ENCODE peak calls at places on chromosomes 12 and 14, in seven cellular contexts. W, H, B, P, L, Z and S are unnamed samples.

GRCh38 chr14:102930138-102930752 is 7.8 kb downstream of the AMN start:
- DNase-seq in W (no peak), H (peak), B (no peak), P (peak), L (no peak), Z (no peak), S (no peak)

GRCh38 chr14:22972313-22972930 is 9.9 kb downstream of the AJUBA start:
- DNase-seq in W (no peak), H (no peak), B (no peak), P (no peak), L (no peak), Z (no peak), S (no peak)

GRCh38 chr12:12671850-12672660 is 23.9 kb downstream of the GPR19 start:
- DNase-seq in W (peak), H (no peak), B (peak), P (peak), L (no peak), Z (peak), S (no peak)

GRCh38 chr14:102472815-102473158 is 36.8 kb downstream of the ANKRD9 start:
- DNase-seq in W (no peak), H (no peak), B (no peak), P (no peak), L (no peak), Z (no peak), S (no peak)

GRCh38 chr14:79483472-79483871 is 727.8 kb downstream of the DIO2 start:
- DNase-seq in W (peak), H (no peak), B (peak), P (peak), L (no peak), Z (no peak), S (no peak)

GRCh38 chr12:93902736-93903562 is 225.8 kb downstream of the CRADD start:
- DNase-seq in W (no peak), H (no peak), B (no peak), P (no peak), L (no peak), Z (peak), S (no peak)

GRCh38 chr12:12436831-12437345 is 80.0 kb downstream of the BORCS5 start:
- DNase-seq in W (no peak), H (no peak), B (no peak), P (no peak), L (no peak), Z (peak), S (no peak)

GRCh38 chr14:64303471-64303917 is 9.3 kb upstream of the ESR2 start:
- DNase-seq in W (peak), H (peak), B (peak), P (peak), L (peak), Z (peak), S (peak)

GRCh38 chr12:30515351-30515750 is 180.3 kb downstream of the IPO8 start:
- DNase-seq in W (peak), H (no peak), B (no peak), P (peak), L (no peak), Z (no peak), S (peak)

GRCh38 chr14:85702191-85702590 is 172.2 kb downstream of the FLRT2 start:
- DNase-seq in W (no peak), H (no peak), B (no peak), P (no peak), L (no peak), Z (no peak), S (no peak)

GRCh38 chr12:113456761-113457160 is 14.9 kb downstream of the LHX5 start:
- DNase-seq in W (no peak), H (no peak), B (no peak), P (no peak), L (no peak), Z (no peak), S (no peak)

GRCh38 chr14:51652168-51653095 is 722 bp downstream of the FRMD6 start:
- DNase-seq in W (no peak), H (peak), B (no peak), P (peak), L (peak), Z (no peak), S (peak)

GRCh38 chr12:113299619-113300237 is 35.2 kb downstream of the SLC8B1 start:
- DNase-seq in W (peak), H (peak), B (peak), P (peak), L (no peak), Z (peak), S (no peak)

GRCh38 chr14:20934148-20934762 is 21.0 kb upstream of the RNASE2 start:
- DNase-seq in W (peak), H (peak), B (no peak), P (peak), L (peak), Z (no peak), S (peak)

GRCh38 chr12:80264891-80265290 is 165.6 kb downstream of the OTOGL start:
- DNase-seq in W (no peak), H (no peak), B (no peak), P (no peak), L (no peak), Z (no peak), S (no peak)

GRCh38 chr12:123445388-123446344 is 9.2 kb upstream of the RILPL2 start:
- DNase-seq in W (peak), H (no peak), B (peak), P (peak), L (no peak), Z (no peak), S (no peak)

GRCh38 chr14:32379447-32379846 is 50.3 kb downstream of the AKAP6 start:
- DNase-seq in W (no peak), H (no peak), B (no peak), P (no peak), L (no peak), Z (no peak), S (no peak)

GRCh38 chr14:56159066-56159465 is 40.9 kb downstream of the PELI2 start:
- DNase-seq in W (no peak), H (no peak), B (no peak), P (no peak), L (no peak), Z (peak), S (no peak)

GRCh38 chr12:46998811-46999368 is 80.5 kb upstream of the PCED1B start:
- DNase-seq in W (peak), H (no peak), B (peak), P (peak), L (no peak), Z (peak), S (no peak)

GRCh38 chr14:61477845-61478438 is 156.6 kb downstream of the PRKCH start:
- DNase-seq in W (peak), H (no peak), B (peak), P (peak), L (no peak), Z (peak), S (peak)

GRCh38 chr12:71054551-71054950 is 103.2 kb downstream of the TSPAN8 start:
- DNase-seq in W (no peak), H (no peak), B (no peak), P (no peak), L (no peak), Z (no peak), S (no peak)

GRCh38 chr12:9344540-9344939 is 136.3 kb upstream of the PZP start:
- DNase-seq in W (peak), H (no peak), B (no peak), P (peak), L (no peak), Z (peak), S (no peak)

GRCh38 chr14:74510955-74511354 is 17.4 kb downstream of the ISCA2 start:
- DNase-seq in W (peak), H (peak), B (peak), P (peak), L (no peak), Z (peak), S (no peak)

GRCh38 chr12:87793134-87793533 is 236.1 kb downstream of the C12orf50 start:
- DNase-seq in W (no peak), H (no peak), B (peak), P (peak), L (no peak), Z (no peak), S (no peak)

GRCh38 chr12:38772427-38772826 is 133.0 kb downstream of the CPNE8 start:
- DNase-seq in W (no peak), H (no peak), B (no peak), P (no peak), L (no peak), Z (no peak), S (no peak)

GRCh38 chr12:65823481-65824313 is 586 bp upstream of the HMGA2 start:
- DNase-seq in W (peak), H (peak), B (peak), P (peak), L (peak), Z (peak), S (no peak)

GRCh38 chr12:64569923-64570595 is 40.2 kb upstream of the RASSF3 start:
- DNase-seq in W (no peak), H (no peak), B (no peak), P (no peak), L (no peak), Z (no peak), S (peak)

GRCh38 chr14:93207468-93208308 is 632 bp downstream of the UBR7 start:
- DNase-seq in W (peak), H (no peak), B (peak), P (peak), L (no peak), Z (peak), S (peak)

GRCh38 chr12:77202457-77203060 is 137.2 kb upstream of the E2F7 start:
- DNase-seq in W (no peak), H (no peak), B (no peak), P (peak), L (no peak), Z (peak), S (no peak)

GRCh38 chr12:108637222-108637621 is 3.5 kb upstream of the SELPLG start:
- DNase-seq in W (no peak), H (peak), B (no peak), P (no peak), L (peak), Z (no peak), S (no peak)

GRCh38 chr12:97474987-97475386 is 12.4 kb downstream of the RMST start:
- DNase-seq in W (no peak), H (no peak), B (no peak), P (no peak), L (no peak), Z (no peak), S (no peak)

GRCh38 chr14:75229923-75230792 is 48.5 kb upstream of the FOS start:
- DNase-seq in W (peak), H (no peak), B (peak), P (peak), L (peak), Z (peak), S (peak)

GRCh38 chr12:25264862-25265261 is 14.1 kb upstream of the KRAS start:
- DNase-seq in W (no peak), H (no peak), B (no peak), P (no peak), L (no peak), Z (no peak), S (no peak)

GRCh38 chr14:97827746-97828145 is 1030.6 kb downstream of the VRK1 start:
- DNase-seq in W (no peak), H (no peak), B (no peak), P (no peak), L (no peak), Z (peak), S (no peak)

GRCh38 chr12:26750531-26751171 is 82.3 kb downstream of the ITPR2 start:
- DNase-seq in W (no peak), H (no peak), B (no peak), P (no peak), L (no peak), Z (no peak), S (peak)

GRCh38 chr14:74963705-74964271 is 8.4 kb upstream of the PGF start:
- DNase-seq in W (no peak), H (no peak), B (peak), P (peak), L (no peak), Z (peak), S (no peak)

GRCh38 chr12:124727922-124728321 is 135.7 kb downstream of the SCARB1 start:
- DNase-seq in W (no peak), H (no peak), B (no peak), P (peak), L (no peak), Z (no peak), S (no peak)

GRCh38 chr12:75476076-75476475 is 4.5 kb upstream of the GLIPR1 start:
- DNase-seq in W (no peak), H (no peak), B (no peak), P (no peak), L (no peak), Z (no peak), S (no peak)

GRCh38 chr14:71113376-71113775 is 206.1 kb downstream of the PCNX1 start:
- DNase-seq in W (peak), H (no peak), B (peak), P (peak), L (no peak), Z (no peak), S (no peak)

GRCh38 chr12:130013771-130014484 is 110.1 kb upstream of the TMEM132D start:
- DNase-seq in W (no peak), H (peak), B (no peak), P (peak), L (no peak), Z (peak), S (peak)

DNA sequence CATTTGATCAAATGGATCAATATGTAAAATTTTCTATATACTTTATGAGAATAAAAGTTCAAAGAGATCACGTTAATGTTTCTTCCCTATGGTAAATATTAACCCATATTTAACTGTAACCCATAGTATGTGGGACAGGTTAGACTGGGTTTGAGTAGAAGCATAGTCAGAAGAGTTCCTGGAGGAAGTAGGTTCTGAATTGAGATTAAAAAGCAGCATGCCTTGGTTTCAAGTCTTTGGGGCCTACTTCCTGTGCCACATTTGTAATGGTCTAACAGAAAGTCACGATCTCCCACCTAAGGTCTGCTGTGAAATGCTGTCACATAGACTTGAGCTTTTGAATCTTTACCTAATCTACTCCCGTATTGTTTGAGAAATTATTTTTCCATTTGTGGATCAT is 63.8 kb downstream of the FIGNL2 start:
- DNase-seq in W (no peak), H (no peak), B (no peak), P (no peak), L (no peak), Z (no peak), S (no peak)
- H3K9ac ChIP-seq in W (no peak), H (no peak), B (no peak), P (no peak), L (no peak), Z (no peak), S (no peak)

GRCh38 chr14:90336401-90336800 is 4.7 kb upstream of the NRDE2 start:
- DNase-seq in W (no peak), H (no peak), B (no peak), P (no peak), L (no peak), Z (no peak), S (no peak)

GRCh38 chr14:90332271-90332584 is 487 bp upstream of the NRDE2 start:
- DNase-seq in W (no peak), H (no peak), B (no peak), P (no peak), L (peak), Z (no peak), S (no peak)

GRCh38 chr14:90331497-90332270 is at the start of gene NRDE2:
- DNase-seq in W (peak), H (peak), B (peak), P (peak), L (peak), Z (peak), S (peak)

GRCh38 chr14:90330203-90331196 is 1.2 kb downstream of the NRDE2 start:
- DNase-seq in W (no peak), H (no peak), B (no peak), P (no peak), L (no peak), Z (no peak), S (peak)
- H2AFZ ChIP-seq in W (no peak), H (no peak), B (no peak), P (peak), L (no peak), Z (peak), S (no peak)

GRCh38 chr12:120196363-120196762 is 1.8 kb upstream of the GCN1 start:
- DNase-seq in W (peak), H (no peak), B (no peak), P (no peak), L (no peak), Z (no peak), S (no peak)
- H3K27ac ChIP-seq in W (no peak), H (no peak), B (no peak), P (peak), L (peak), Z (no peak), S (peak)

DNA sequence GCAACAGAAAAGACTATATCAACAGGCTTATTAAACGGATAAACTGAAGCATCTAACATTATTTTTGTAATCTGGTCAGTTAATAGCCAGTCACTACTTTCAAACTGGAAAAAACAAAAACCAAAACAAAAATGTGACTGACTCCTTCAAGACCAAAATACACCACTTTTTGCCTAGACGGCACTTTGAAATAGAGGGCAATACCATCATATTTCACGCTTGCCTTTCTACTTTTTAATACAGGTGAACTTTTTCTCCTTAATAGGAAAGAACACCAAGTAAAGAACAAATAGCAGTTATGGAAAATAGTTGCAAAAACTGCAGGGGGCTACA is 550 bp upstream of the NUP107 start:
- DNase-seq in W (no peak), H (no peak), B (no peak), P (no peak), L (no peak), Z (no peak), S (peak)
- H3K9ac ChIP-seq in W (peak), H (peak), B (peak), P (peak), L (peak), Z (peak), S (peak)

DNA sequence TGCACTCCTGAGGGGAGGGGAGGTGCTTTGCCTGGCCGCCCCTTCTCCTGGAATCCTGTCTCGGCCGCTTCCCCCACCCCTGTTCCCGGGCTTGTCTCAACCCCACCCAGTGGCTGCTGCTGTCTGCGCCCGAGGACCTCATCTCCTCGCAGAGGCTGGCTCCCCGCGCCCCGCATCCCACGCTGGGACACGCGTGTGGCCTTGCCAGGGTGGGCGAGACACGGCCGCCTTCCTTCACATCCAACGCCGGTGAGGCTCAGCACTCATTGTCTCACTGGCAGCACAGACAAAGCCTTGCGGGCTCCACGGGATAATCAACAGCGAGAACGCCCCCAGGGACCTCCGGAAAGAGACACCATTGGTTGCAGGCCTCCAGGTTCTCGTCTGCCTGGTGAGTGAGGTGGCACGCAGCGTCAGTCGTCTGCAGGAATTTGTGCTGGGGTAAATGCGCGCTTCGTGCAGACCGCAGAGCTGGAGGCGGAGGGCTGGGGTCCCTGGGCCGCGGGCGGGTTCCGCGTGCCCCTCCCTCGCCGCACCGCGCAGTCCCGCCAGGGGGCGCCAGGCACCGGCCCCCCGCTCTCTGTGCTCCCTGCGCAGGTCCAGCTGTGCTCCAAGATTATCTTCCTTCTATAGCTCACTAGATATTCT is 26.8 kb downstream of the CCDC177 start:
- DNase-seq in W (peak), H (peak), B (no peak), P (peak), L (no peak), Z (no peak), S (no peak)
- H2AFZ ChIP-seq in W (peak), H (no peak), B (peak), P (no peak), L (no peak), Z (peak), S (no peak)

GRCh38 chr12:59020541-59020940 is 100.2 kb upstream of the LRIG3 start:
- DNase-seq in W (no peak), H (no peak), B (no peak), P (peak), L (no peak), Z (no peak), S (no peak)
- H3K27ac ChIP-seq in W (no peak), H (no peak), B (no peak), P (peak), L (no peak), Z (no peak), S (no peak)

DNA sequence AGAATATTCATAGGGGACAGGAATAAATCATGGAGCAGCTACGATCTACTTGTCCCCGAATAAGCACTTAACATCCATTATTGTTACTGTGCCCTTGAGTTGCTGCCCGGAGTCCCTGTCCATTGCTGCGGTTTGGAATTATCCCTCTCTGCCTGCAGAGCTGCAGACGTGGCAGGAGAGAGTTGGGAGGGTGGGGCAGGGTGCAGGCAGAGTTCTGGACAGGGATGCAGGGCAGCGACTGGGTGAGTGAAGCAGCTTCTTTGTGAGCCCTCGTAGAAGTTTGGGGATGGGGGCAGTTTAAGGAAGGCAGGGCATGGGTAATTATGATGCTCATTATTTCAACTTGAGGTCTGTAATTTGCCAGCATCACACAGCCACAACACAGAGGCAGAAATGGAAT is 52.6 kb upstream of the STON2 start:
- DNase-seq in W (no peak), H (no peak), B (no peak), P (peak), L (no peak), Z (no peak), S (no peak)
- H3K9ac ChIP-seq in W (peak), H (no peak), B (no peak), P (no peak), L (no peak), Z (peak), S (no peak)

GRCh38 chr14:41749425-41749824 is 142.7 kb downstream of the LRFN5 start:
- DNase-seq in W (peak), H (no peak), B (no peak), P (peak), L (no peak), Z (no peak), S (peak)
- H2AFZ ChIP-seq in W (no peak), H (no peak), B (no peak), P (peak), L (no peak), Z (no peak), S (peak)